ENCODE peak calls at places on chromosomes 13 and 19, in four cellular contexts. B is EH, U is cardiac muscle cell, Q is tibial nerve. X is an unnamed sample.
A peak's percentile ranks its signal among the peaks of the same experiment; 100 is the strongest.

GRCh38 chr19:47240996-47241918 is 10.3 kb upstream of the BBC3 start:
- DNase-seq in B (peak; percentile 78), U (peak; percentile 82), Q (peak; percentile 60), X (peak; percentile 82)

GRCh38 chr13:94811753-94812152 is 99.4 kb upstream of the SOX21 start:
- DNase-seq in B (no peak), U (no peak), Q (no peak), X (no peak)

GRCh38 chr19:8567522-8568172 is 9.6 kb downstream of the MYO1F start:
- DNase-seq in B (no peak), U (no peak), Q (no peak), X (no peak)

GRCh38 chr13:74795526-74795925 is 661.3 kb upstream of the KLF12 start:
- DNase-seq in B (no peak), U (no peak), Q (no peak), X (no peak)

GRCh38 chr19:49393871-49394270 is 5.8 kb downstream of the KASH5 start:
- DNase-seq in B (no peak), U (no peak), Q (no peak), X (no peak)

GRCh38 chr13:28297341-28297740 is 159.0 kb downstream of the PAN3 start:
- DNase-seq in B (peak; percentile 51), U (no peak), Q (no peak), X (no peak)

GRCh38 chr19:44865196-44865767 is 19.2 kb downstream of the NECTIN2 start:
- DNase-seq in B (no peak), U (no peak), Q (no peak), X (no peak)

GRCh38 chr13:32209670-32210069 is 105.5 kb downstream of the ZAR1L start:
- DNase-seq in B (peak; percentile 46), U (no peak), Q (no peak), X (no peak)

GRCh38 chr13:106349080-106349841 is 186.2 kb downstream of the EFNB2 start:
- DNase-seq in B (no peak), U (peak; percentile 10), Q (no peak), X (no peak)

GRCh38 chr13:79631260-79631659 is 150.3 kb downstream of the NDFIP2 start:
- DNase-seq in B (peak; percentile 83), U (peak; percentile 79), Q (no peak), X (no peak)

GRCh38 chr19:28424041-28424440 is 788.9 kb downstream of the UQCRFS1 start:
- DNase-seq in B (no peak), U (no peak), Q (no peak), X (no peak)